ENCODE peak calls at places on chromosome 18, in four cellular contexts. X is mammary epithelial cell, L is HCT116, R is GM23248. H is an unnamed sample.

GRCh38 chr18:10006261-10006903 is 92.6 kb downstream of the VAPA start:
- DNase-seq in X (peak; percentile 23), L (no peak), R (peak; percentile 47), H (no peak)

GRCh38 chr18:26133652-26134051 is at the start of gene PSMA8:
- DNase-seq in X (peak; percentile 5), L (no peak), R (no peak), H (peak; percentile 70)

GRCh38 chr18:45962461-45962860 is 4.7 kb downstream of the EPG5 start:
- DNase-seq in X (peak; percentile 71), L (no peak), R (peak; percentile 72), H (no peak)

GRCh38 chr18:35121531-35121930 is 80.3 kb downstream of the MAPRE2 start:
- DNase-seq in X (no peak), L (no peak), R (no peak), H (no peak)

GRCh38 chr18:63869374-63869773 is 18.1 kb upstream of the SERPINB2 start:
- DNase-seq in X (no peak), L (no peak), R (peak; percentile 95), H (no peak)

GRCh38 chr18:58754544-58755068 is 83.3 kb downstream of the MALT1 start:
- DNase-seq in X (no peak), L (no peak), R (no peak), H (peak; percentile 67)

GRCh38 chr18:76490701-76491171 is 4.3 kb downstream of the ZNF516 start:
- DNase-seq in X (peak; percentile 45), L (no peak), R (peak; percentile 70), H (peak; percentile 51)

GRCh38 chr18:66510357-66511027 is 93.4 kb downstream of the CDH19 start:
- DNase-seq in X (peak; percentile 73), L (no peak), R (no peak), H (no peak)

GRCh38 chr18:77030201-77030600 is 102.4 kb downstream of the MBP start:
- DNase-seq in X (no peak), L (no peak), R (no peak), H (no peak)

GRCh38 chr18:79606621-79607331 is 72.8 kb upstream of the CTDP1 start:
- DNase-seq in X (no peak), L (no peak), R (no peak), H (no peak)

GRCh38 chr18:32674491-32674890 is 98.3 kb downstream of the KLHL14 start:
- DNase-seq in X (no peak), L (no peak), R (peak; percentile 19), H (no peak)

GRCh38 chr18:50089702-50090101 is 105.2 kb downstream of the MYO5B start:
- DNase-seq in X (no peak), L (no peak), R (no peak), H (no peak)

GRCh38 chr18:9732031-9732430 is 23.9 kb downstream of the RAB31 start:
- DNase-seq in X (no peak), L (no peak), R (no peak), H (no peak)

GRCh38 chr18:74623047-74623816 is 25.6 kb downstream of the ZNF407 start:
- DNase-seq in X (no peak), L (peak; percentile 10), R (peak; percentile 56), H (no peak)

GRCh38 chr18:58337688-58338087 is 291.2 kb downstream of the ALPK2 start:
- DNase-seq in X (no peak), L (no peak), R (no peak), H (no peak)

GRCh38 chr18:9734189-9734588 is 26.1 kb downstream of the RAB31 start:
- DNase-seq in X (no peak), L (no peak), R (no peak), H (no peak)

GRCh38 chr18:63267990-63268721 is 51.4 kb downstream of the BCL2 start:
- DNase-seq in X (no peak), L (no peak), R (peak; percentile 20), H (no peak)

GRCh38 chr18:56508637-56509036 is 129.8 kb downstream of the TXNL1 start:
- DNase-seq in X (no peak), L (no peak), R (no peak), H (no peak)

GRCh38 chr18:35267809-35268208 is 22.2 kb downstream of the ZSCAN30 start:
- DNase-seq in X (no peak), L (no peak), R (no peak), H (peak; percentile 13)

GRCh38 chr18:46220116-46220515 is 115.9 kb downstream of the HAUS1 start:
- DNase-seq in X (peak; percentile 50), L (no peak), R (peak; percentile 89), H (no peak)

GRCh38 chr18:56660655-56661054 is 9.5 kb downstream of the WDR7 start:
- DNase-seq in X (no peak), L (no peak), R (no peak), H (no peak)

GRCh38 chr18:79545255-79545654 is 134.3 kb upstream of the CTDP1 start:
- DNase-seq in X (no peak), L (no peak), R (no peak), H (no peak)

GRCh38 chr18:63043516-63043915 is 276.1 kb downstream of the BCL2 start:
- DNase-seq in X (no peak), L (no peak), R (peak; percentile 51), H (no peak)

GRCh38 chr18:60024857-60025256 is 125.1 kb downstream of the PMAIP1 start:
- DNase-seq in X (no peak), L (no peak), R (peak; percentile 16), H (no peak)

GRCh38 chr18:2070636-2071035 is 500.7 kb downstream of the METTL4 start:
- DNase-seq in X (no peak), L (no peak), R (no peak), H (no peak)

GRCh38 chr18:69250305-69251151 is 150.2 kb upstream of the DOK6 start:
- DNase-seq in X (no peak), L (no peak), R (peak; percentile 90), H (no peak)

GRCh38 chr18:38284992-38285391 is 719.4 kb upstream of the CELF4 start:
- DNase-seq in X (no peak), L (no peak), R (no peak), H (no peak)

GRCh38 chr18:39415471-39415870 is 1849.9 kb upstream of the CELF4 start:
- DNase-seq in X (no peak), L (no peak), R (no peak), H (no peak)

GRCh38 chr18:59715445-59715844 is 18.2 kb upstream of the CCBE1 start:
- DNase-seq in X (no peak), L (no peak), R (peak; percentile 47), H (no peak)

GRCh38 chr18:13615432-13615861 is 110.9 kb downstream of the FAM210A start:
- DNase-seq in X (no peak), L (no peak), R (peak; percentile 53), H (no peak)

GRCh38 chr18:63293930-63294329 is 25.6 kb downstream of the BCL2 start:
- DNase-seq in X (no peak), L (no peak), R (no peak), H (no peak)

GRCh38 chr18:46332956-46333355 is 228.8 kb downstream of the HAUS1 start:
- DNase-seq in X (no peak), L (no peak), R (no peak), H (peak; percentile 51)

DNA sequence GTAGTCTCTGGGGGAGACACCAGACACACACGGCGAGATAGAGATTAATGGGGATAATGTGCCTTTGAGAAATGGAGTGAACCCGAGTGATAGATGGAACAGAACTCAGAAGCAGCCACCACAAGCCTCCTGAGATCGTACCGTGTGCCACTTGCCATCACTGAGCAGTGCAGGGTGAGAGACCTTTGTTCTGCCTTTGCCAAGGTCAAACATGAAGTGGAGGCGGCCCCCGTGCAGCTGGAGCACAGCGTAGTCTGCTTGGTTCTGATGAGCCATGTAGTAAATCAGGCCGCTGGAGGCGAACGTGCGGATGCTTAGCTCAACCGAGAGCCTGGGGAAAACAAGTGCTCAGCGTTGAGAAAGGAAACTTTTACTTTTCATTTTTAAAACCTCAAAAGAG is 167.0 kb downstream of the LAMA1 start:
- DNase-seq in X (no peak), L (no peak), R (no peak), H (no peak)
- H3K4me1 ChIP-seq in X (no peaks in the 10 kb centered on the region), L (no peaks in the 10 kb centered on the region), R (no peaks in the 10 kb centered on the region), H (no peaks in the 10 kb centered on the region)

DNA sequence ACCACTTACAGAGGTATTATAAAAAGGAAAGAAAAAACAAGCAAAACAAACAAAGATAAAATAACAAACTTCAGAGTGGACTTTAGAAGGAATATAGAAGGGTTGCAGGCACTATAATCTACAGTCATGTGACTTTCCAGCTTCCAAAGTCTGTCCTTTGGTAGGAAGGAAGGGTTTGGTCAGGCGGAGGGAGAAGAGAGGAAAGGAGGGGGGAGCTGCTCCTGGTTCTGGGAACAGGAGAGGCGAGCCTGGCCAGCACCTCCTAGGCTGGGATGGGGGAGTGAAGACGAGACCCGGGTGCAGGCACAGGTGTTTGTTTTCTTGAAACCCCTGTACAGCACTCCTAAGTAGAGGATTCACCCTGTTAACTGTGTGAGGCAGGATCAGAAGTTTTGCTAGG is 53.8 kb upstream of the GATA6 start:
- DNase-seq in X (no peak), L (no peak), R (no peak), H (no peak)
- H3K4me1 ChIP-seq in X (no peaks in the 10 kb centered on the region), L (peaks cover under 1% of the 10 kb centered on the region), R (no peaks in the 10 kb centered on the region), H (no peaks in the 10 kb centered on the region)

DNA sequence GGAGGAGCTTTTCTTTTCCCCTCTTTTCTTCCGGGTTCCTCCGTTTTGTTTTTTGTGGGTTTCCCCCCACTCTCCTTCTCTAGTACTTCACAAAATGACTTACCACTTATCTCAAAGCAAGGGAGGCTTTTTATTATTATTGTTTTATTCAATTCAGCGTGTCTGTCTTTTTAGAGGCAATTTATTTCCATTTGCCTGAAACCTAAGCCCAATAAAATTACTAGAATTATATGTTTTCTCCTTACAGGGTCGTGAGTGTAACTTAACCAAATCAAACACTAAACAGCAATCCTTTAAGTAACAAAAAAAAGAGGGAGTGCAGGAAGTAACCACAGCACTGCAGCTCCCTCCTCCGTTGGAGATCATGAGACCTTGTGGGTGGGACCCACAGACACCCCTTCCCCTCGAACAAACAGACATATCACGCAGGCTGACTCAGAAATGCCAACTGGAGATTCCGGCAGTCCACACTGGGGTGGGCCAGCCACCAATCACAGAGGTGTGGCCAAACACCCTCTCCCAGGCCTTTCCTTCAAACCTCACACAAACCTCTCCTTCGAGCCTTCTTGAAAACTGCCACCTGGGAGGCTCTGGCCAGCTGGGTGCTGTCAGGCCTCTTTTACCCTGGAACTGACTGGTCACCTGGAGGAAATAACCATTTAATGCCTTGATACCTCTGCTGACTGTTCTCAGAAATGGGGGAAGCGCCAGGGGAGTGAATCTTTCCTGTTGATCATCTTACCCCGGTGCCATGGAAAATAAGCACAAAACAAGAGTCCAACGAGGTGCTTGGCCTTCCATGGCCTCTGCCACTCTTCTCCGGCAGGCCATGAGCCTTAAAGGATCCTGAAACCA is 207.1 kb upstream of the SMAD2 start:
- DNase-seq in X (no peak), L (no peak), R (no peak), H (no peak)
- H3K4me1 ChIP-seq in X (peaks cover 36% of the 10 kb centered on the region), L (peaks cover 22% of the 10 kb centered on the region), R (no peaks in the 10 kb centered on the region), H (peaks cover 26% of the 10 kb centered on the region)

GRCh38 chr18:23137788-23138216 is 2.5 kb downstream of the CABLES1 start:
- DNase-seq in X (no peak), L (no peak), R (no peak), H (no peak)
- H3K4me1 ChIP-seq in X (peaks cover 38% of the 10 kb centered on the region), L (peaks cover 37% of the 10 kb centered on the region), R (peaks cover 15% of the 10 kb centered on the region), H (peaks cover 4% of the 10 kb centered on the region)

DNA sequence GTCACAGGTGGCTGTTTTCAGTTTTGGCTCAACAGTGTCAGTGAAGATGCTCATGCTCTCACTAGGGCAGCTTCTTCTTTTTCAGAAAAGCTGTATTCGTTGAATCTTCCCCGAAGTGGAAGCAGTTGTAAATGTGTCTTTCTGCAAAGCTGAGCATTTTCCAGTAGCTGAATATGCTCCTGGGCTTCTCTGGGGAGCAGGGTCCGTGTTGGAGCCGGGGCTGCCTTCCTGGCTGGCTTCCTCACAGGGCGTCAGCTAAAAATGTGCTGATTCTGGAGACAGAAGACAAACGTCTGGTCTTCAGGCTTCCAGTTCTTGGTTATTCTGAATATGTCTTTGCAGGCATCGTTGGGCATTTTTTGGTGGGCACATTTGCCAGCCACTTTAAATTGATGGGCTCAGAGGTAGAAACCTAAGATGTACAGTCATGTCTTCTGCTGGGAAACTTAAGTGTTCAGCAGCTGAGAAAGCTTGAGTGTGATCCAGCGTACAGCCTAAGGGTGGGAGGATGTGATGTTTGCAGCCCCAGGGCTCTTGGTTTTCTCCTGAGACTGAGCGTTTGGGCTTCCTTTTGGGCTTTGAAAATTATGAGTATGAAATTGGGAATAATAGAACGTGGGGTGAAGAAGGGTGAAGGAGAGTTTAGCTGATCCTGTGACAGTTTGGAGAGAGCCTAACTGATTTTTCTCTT is 19.0 kb downstream of the SETBP1 start:
- DNase-seq in X (no peak), L (no peak), R (no peak), H (no peak)
- H3K4me1 ChIP-seq in X (peaks cover 63% of the 10 kb centered on the region), L (no peaks in the 10 kb centered on the region), R (peaks cover 6% of the 10 kb centered on the region), H (peaks cover 19% of the 10 kb centered on the region)